ENCODE peak calls at places on chromosomes 12 and 14, in four cellular contexts. One of them, this sample, is unnamed.

GRCh38 chr12:7512528-7512927 is 9.0 kb upstream of the CD163 start:
- DNase-seq in Ammon's horn: peak
- DNase-seq in globus pallidus: no peak
- DNase-seq in AG04449: peak
- DNase-seq in this sample: peak

GRCh38 chr12:31118831-31119530 is 45.3 kb downstream of the DDX11 start:
- DNase-seq in Ammon's horn: peak
- DNase-seq in AG04449: no peak
- DNase-seq in globus pallidus: no peak
- DNase-seq in this sample: no peak

GRCh38 chr14:74567219-74567618 is 44.8 kb downstream of the LTBP2 start:
- DNase-seq in AG04449: no peak
- DNase-seq in Ammon's horn: no peak
- DNase-seq in globus pallidus: no peak
- DNase-seq in this sample: no peak

GRCh38 chr12:56676851-56677601 is 11.1 kb downstream of the PTGES3 start:
- DNase-seq in globus pallidus: no peak
- DNase-seq in AG04449: no peak
- DNase-seq in Ammon's horn: no peak
- DNase-seq in this sample: no peak

GRCh38 chr14:28057286-28058011 is 709.1 kb upstream of the FOXG1 start:
- DNase-seq in globus pallidus: peak
- DNase-seq in Ammon's horn: peak
- DNase-seq in AG04449: no peak
- DNase-seq in this sample: no peak

GRCh38 chr14:96204151-96205058 is at the start of gene BDKRB2:
- DNase-seq in globus pallidus: peak
- DNase-seq in Ammon's horn: peak
- DNase-seq in AG04449: peak
- DNase-seq in this sample: peak

GRCh38 chr12:31759621-31760459 is 31.0 kb upstream of the AMN1 start:
- DNase-seq in globus pallidus: no peak
- DNase-seq in AG04449: no peak
- DNase-seq in Ammon's horn: no peak
- DNase-seq in this sample: no peak

GRCh38 chr12:29320295-29321090 is 60.5 kb downstream of the ERGIC2 start:
- DNase-seq in Ammon's horn: no peak
- DNase-seq in AG04449: peak
- DNase-seq in globus pallidus: no peak
- DNase-seq in this sample: peak

GRCh38 chr12:106144847-106145246 is 6.1 kb upstream of the NUAK1 start:
- DNase-seq in AG04449: no peak
- DNase-seq in globus pallidus: peak
- DNase-seq in Ammon's horn: no peak
- DNase-seq in this sample: no peak

GRCh38 chr14:102493585-102493984 is 16.0 kb downstream of the ANKRD9 start:
- DNase-seq in globus pallidus: no peak
- DNase-seq in Ammon's horn: no peak
- DNase-seq in AG04449: no peak
- DNase-seq in this sample: no peak

GRCh38 chr12:82835217-82835616 is 148.5 kb downstream of the TMTC2 start:
- DNase-seq in globus pallidus: no peak
- DNase-seq in Ammon's horn: peak
- DNase-seq in AG04449: no peak
- DNase-seq in this sample: peak

GRCh38 chr14:34347683-34348082 is 114.4 kb downstream of the SPTSSA start:
- DNase-seq in Ammon's horn: no peak
- DNase-seq in globus pallidus: no peak
- DNase-seq in AG04449: no peak
- DNase-seq in this sample: no peak

GRCh38 chr14:93009471-93010117 is 86.6 kb downstream of the CHGA start:
- DNase-seq in Ammon's horn: peak
- DNase-seq in globus pallidus: peak
- DNase-seq in AG04449: no peak
- DNase-seq in this sample: peak

GRCh38 chr12:124884587-124885438 is 21.1 kb upstream of the SCARB1 start:
- DNase-seq in AG04449: no peak
- DNase-seq in Ammon's horn: no peak
- DNase-seq in globus pallidus: no peak
- DNase-seq in this sample: no peak

GRCh38 chr14:96254696-96255095 is 1.3 kb upstream of the BDKRB1 start:
- DNase-seq in Ammon's horn: no peak
- DNase-seq in AG04449: no peak
- DNase-seq in globus pallidus: no peak
- DNase-seq in this sample: no peak

GRCh38 chr12:53596920-53597363 is 29.2 kb downstream of the ATF7 start:
- DNase-seq in Ammon's horn: peak
- DNase-seq in globus pallidus: no peak
- DNase-seq in AG04449: peak
- DNase-seq in this sample: peak

GRCh38 chr14:96756745-96757144 is 40.4 kb upstream of the VRK1 start:
- DNase-seq in AG04449: no peak
- DNase-seq in globus pallidus: no peak
- DNase-seq in Ammon's horn: no peak
- DNase-seq in this sample: no peak

GRCh38 chr14:103385153-103385993 is at the start of gene MARK3:
- DNase-seq in globus pallidus: peak
- DNase-seq in Ammon's horn: peak
- DNase-seq in AG04449: peak
- DNase-seq in this sample: peak

GRCh38 chr14:57686317-57686716 is 179.6 kb downstream of the SLC35F4 start:
- DNase-seq in globus pallidus: no peak
- DNase-seq in Ammon's horn: peak
- DNase-seq in AG04449: no peak
- DNase-seq in this sample: peak

GRCh38 chr12:116498471-116498870 is 60.7 kb upstream of the MAP1LC3B2 start:
- DNase-seq in Ammon's horn: no peak
- DNase-seq in AG04449: no peak
- DNase-seq in globus pallidus: no peak
- DNase-seq in this sample: no peak

GRCh38 chr12:69059465-69060457 is 126.8 kb upstream of the CPM start:
- DNase-seq in Ammon's horn: no peak
- DNase-seq in globus pallidus: no peak
- DNase-seq in AG04449: peak
- DNase-seq in this sample: peak